ENCODE peak calls at places on chromosomes 5 and 9, in seven cellular contexts. U is CD8-positive, alpha-beta memory T cell; F is ovary; Z is RPMI7951; B is kidney epithelial cell; K is foreskin fibroblast; L is Calu3. W is an unnamed sample.

GRCh38 chr5:39503148-39503547 is 78.4 kb upstream of the DAB2 start:
- DNase-seq in B (no peak), Z (no peak), U (no peak), L (no peak), K (peak; percentile 37), F (peak; percentile 83), W (no peak)

GRCh38 chr5:38466444-38467189 is 89.8 kb downstream of the LIFR start:
- DNase-seq in U (no peak), F (peak; percentile 95), Z (no peak), B (no peak), L (no peak), K (no peak), W (no peak)

GRCh38 chr9:36337865-36338264 is 62.2 kb downstream of the RNF38 start:
- DNase-seq in F (no peak), L (no peak), B (no peak), U (no peak), K (no peak), Z (no peak), W (no peak)

GRCh38 chr5:172426086-172426485 is 28.2 kb downstream of the SH3PXD2B start:
- DNase-seq in B (no peak), Z (no peak), F (no peak), K (no peak), L (no peak), U (no peak), W (no peak)

GRCh38 chr9:116157436-116158138 is 4.0 kb downstream of the PAPPA start:
- DNase-seq in B (no peak), U (no peak), K (no peak), L (no peak), F (peak; percentile 24), Z (no peak), W (no peak)

GRCh38 chr9:8860925-8861324 is 1061.3 kb upstream of the DMAC1 start:
- DNase-seq in B (no peak), L (no peak), Z (peak; percentile 22), F (no peak), K (no peak), U (no peak), W (no peak)

GRCh38 chr5:59856324-59856723 is 37.2 kb downstream of the PDE4D start:
- DNase-seq in B (no peak), K (no peak), U (no peak), L (no peak), F (no peak), Z (no peak), W (no peak)

GRCh38 chr5:151156732-151157402 is 712 bp downstream of the ANXA6 start:
- DNase-seq in B (no peak), K (no peak), U (no peak), F (peak; percentile 36), L (no peak), Z (peak; percentile 37), W (no peak)

GRCh38 chr9:135921749-135922310 is 14.5 kb upstream of the CAMSAP1 start:
- DNase-seq in K (no peak), F (no peak), B (no peak), U (no peak), Z (no peak), L (no peak), W (no peak)

GRCh38 chr5:133613184-133613583 is 843 bp upstream of the FSTL4 start:
- DNase-seq in B (no peak), L (no peak), K (no peak), F (no peak), U (no peak), Z (no peak), W (no peak)

GRCh38 chr9:88312070-88312469 is 76.2 kb upstream of the SPIN1 start:
- DNase-seq in F (no peak), Z (no peak), U (no peak), K (no peak), L (no peak), B (no peak), W (no peak)

GRCh38 chr5:31149072-31149471 is 44.4 kb upstream of the CDH6 start:
- DNase-seq in K (no peak), Z (no peak), B (no peak), F (no peak), U (no peak), L (no peak), W (no peak)

GRCh38 chr9:94826044-94826443 is 99.5 kb downstream of the AOPEP start:
- DNase-seq in K (no peak), Z (no peak), U (no peak), L (no peak), F (no peak), B (no peak), W (no peak)

GRCh38 chr5:133219296-133219695 is 167.5 kb downstream of the HSPA4 start:
- DNase-seq in B (no peak), K (no peak), F (no peak), L (no peak), U (no peak), Z (no peak), W (no peak)

GRCh38 chr9:136943291-136944093 is 1.0 kb downstream of the FBXW5 start:
- DNase-seq in L (peak; percentile 46), F (no peak), K (no peak), Z (no peak), U (peak; percentile 15), B (no peak), W (no peak)

GRCh38 chr5:157535042-157535865 is 40.3 kb downstream of the ADAM19 start:
- DNase-seq in K (no peak), Z (peak; percentile 69), U (no peak), B (no peak), L (no peak), F (peak; percentile 34), W (no peak)

GRCh38 chr5:79130781-79131180 is 19.2 kb downstream of the BHMT start:
- DNase-seq in L (no peak), F (no peak), U (no peak), K (no peak), B (no peak), Z (peak; percentile 16), W (no peak)

GRCh38 chr9:69898714-69899209 is 78.1 kb downstream of the CFAP95 start:
- DNase-seq in L (no peak), F (no peak), Z (peak; percentile 88), K (peak; percentile 86), U (no peak), B (peak; percentile 95), W (peak; percentile 93)

GRCh38 chr9:113523421-113524141 is 60.1 kb downstream of the RGS3 start:
- DNase-seq in F (peak; percentile 45), K (no peak), Z (peak; percentile 86), L (no peak), B (no peak), U (peak; percentile 66), W (no peak)